ENCODE peak calls at places on chromosomes 2 and 18, in four cellular contexts. G is WTC11, F is bronchial epithelial cell, E is osteoblast. O is an unnamed sample.
A peak's percentile ranks its signal among the peaks of the same experiment; 100 is the strongest.

GRCh38 chr18:50619833-50620232 is 59.9 kb downstream of the MAPK4 start:
- DNase-seq in G (no peak), F (no peak), E (no peak), O (no peak)

GRCh38 chr2:2271471-2271941 is 59.6 kb downstream of the MYT1L start:
- DNase-seq in G (no peak), F (no peak), E (peak; percentile 89), O (no peak)

GRCh38 chr2:238820909-238821308 is 27.0 kb upstream of the TWIST2 start:
- DNase-seq in G (no peak), F (no peak), E (no peak), O (no peak)

GRCh38 chr2:148000095-148000494 is 20.4 kb downstream of the ORC4 start:
- DNase-seq in G (no peak), F (no peak), E (no peak), O (no peak)

GRCh38 chr2:37232131-37232933 is 874 bp downstream of the NDUFAF7 start:
- DNase-seq in G (peak; percentile 13), F (peak; percentile 35), E (no peak), O (no peak)

GRCh38 chr2:99698896-99699295 is 209.1 kb upstream of the REV1 start:
- DNase-seq in G (no peak), F (peak; percentile 88), E (peak; percentile 8), O (no peak)

GRCh38 chr2:149872638-149873037 is 285.1 kb upstream of the MMADHC start:
- DNase-seq in G (no peak), F (no peak), E (no peak), O (no peak)

GRCh38 chr2:102667072-102667471 is 47.7 kb downstream of the SLC9A2 start:
- DNase-seq in G (no peak), F (peak; percentile 60), E (no peak), O (no peak)

GRCh38 chr2:70641263-70641784 is 87.7 kb upstream of the TGFA start:
- DNase-seq in G (no peak), F (peak; percentile 80), E (no peak), O (no peak)

GRCh38 chr18:60157810-60158209 is 214.8 kb downstream of the MC4R start:
- DNase-seq in G (no peak), F (no peak), E (no peak), O (no peak)

GRCh38 chr2:26453421-26454329 is 24.2 kb downstream of the OTOF start:
- DNase-seq in G (no peak), F (no peak), E (no peak), O (no peak)

GRCh38 chr2:9279426-9279825 is 72.8 kb downstream of the ASAP2 start:
- DNase-seq in G (no peak), F (no peak), E (no peak), O (no peak)

GRCh38 chr2:223008162-223008561 is 43.8 kb upstream of the KCNE4 start:
- DNase-seq in G (no peak), F (no peak), E (peak; percentile 77), O (no peak)

GRCh38 chr18:9673296-9674251 is 34.5 kb upstream of the RAB31 start:
- DNase-seq in G (no peak), F (peak; percentile 99), E (peak; percentile 43), O (peak; percentile 77)

GRCh38 chr2:124566518-124566970 is 541.5 kb downstream of the CNTNAP5 start:
- DNase-seq in G (no peak), F (no peak), E (no peak), O (no peak)

GRCh38 chr18:6752200-6752873 is 22.8 kb downstream of the ARHGAP28 start:
- DNase-seq in G (peak; percentile 70), F (no peak), E (peak; percentile 89), O (no peak)

GRCh38 chr18:58787750-58788149 is 76.9 kb upstream of the ZNF532 start:
- DNase-seq in G (no peak), F (no peak), E (peak; percentile 23), O (no peak)

GRCh38 chr2:11239147-11239546 is 83.9 kb downstream of the SLC66A3 start:
- DNase-seq in G (no peak), F (no peak), E (no peak), O (no peak)

GRCh38 chr18:28725876-28726275 is 548.9 kb upstream of the CDH2 start:
- DNase-seq in G (no peak), F (peak; percentile 73), E (no peak), O (no peak)

GRCh38 chr18:74899554-74899953 is 301.9 kb downstream of the ZNF407 start:
- DNase-seq in G (no peak), F (no peak), E (no peak), O (no peak)

GRCh38 chr2:53200072-53200471 is 567.5 kb upstream of the CHAC2 start:
- DNase-seq in G (no peak), F (no peak), E (no peak), O (no peak)

GRCh38 chr18:43078485-43079092 is 36.9 kb downstream of the RIT2 start:
- DNase-seq in G (peak; percentile 14), F (no peak), E (no peak), O (no peak)

GRCh38 chr2:127356531-127356930 is 31.2 kb downstream of the MAP3K2 start:
- DNase-seq in G (no peak), F (no peak), E (no peak), O (no peak)

GRCh38 chr2:27136751-27137150 is 2.3 kb upstream of the PREB start:
- DNase-seq in G (no peak), F (no peak), E (no peak), O (no peak)

GRCh38 chr2:176493909-176494308 is 224.7 kb downstream of the MTX2 start:
- DNase-seq in G (no peak), F (no peak), E (no peak), O (no peak)

GRCh38 chr2:198203306-198203705 is 398.9 kb downstream of the PLCL1 start:
- DNase-seq in G (no peak), F (no peak), E (no peak), O (no peak)

GRCh38 chr2:240947176-240947575 is 41.0 kb downstream of the CROCC2 start:
- DNase-seq in G (no peak), F (no peak), E (peak; percentile 69), O (no peak)

GRCh38 chr2:175036582-175037018 is 31.4 kb upstream of the CHN1 start:
- DNase-seq in G (no peak), F (peak; percentile 47), E (no peak), O (no peak)

GRCh38 chr2:158493458-158493857 is 36.7 kb downstream of the PKP4 start:
- DNase-seq in G (no peak), F (no peak), E (no peak), O (no peak)

GRCh38 chr2:72993147-72993546 is 75.8 kb downstream of the EMX1 start:
- DNase-seq in G (peak; percentile 59), F (peak; percentile 31), E (peak; percentile 92), O (no peak)

GRCh38 chr2:239425496-239426098 is 24.8 kb upstream of the HDAC4 start:
- DNase-seq in G (no peak), F (no peak), E (no peak), O (no peak)

GRCh38 chr2:111940333-111940902 is 42.0 kb downstream of the MERTK start:
- DNase-seq in G (no peak), F (no peak), E (no peak), O (no peak)

GRCh38 chr2:182445566-182445965 is 18.7 kb upstream of the PDE1A start:
- DNase-seq in G (no peak), F (no peak), E (no peak), O (no peak)

GRCh38 chr2:214004463-214004862 is 406.4 kb upstream of the VWC2L start:
- DNase-seq in G (no peak), F (no peak), E (no peak), O (no peak)

GRCh38 chr2:50066858-50067257 is 912.5 kb upstream of the FSHR start:
- DNase-seq in G (no peak), F (no peak), E (no peak), O (no peak)

GRCh38 chr18:54950221-54950620 is 9.0 kb downstream of the CCDC68 start:
- DNase-seq in G (no peak), F (peak; percentile 21), E (no peak), O (no peak)
- TF ChIP-seq CTCF in G (no peak), F (peak; percentile 17), E (no peak), O (no peak)

DNA sequence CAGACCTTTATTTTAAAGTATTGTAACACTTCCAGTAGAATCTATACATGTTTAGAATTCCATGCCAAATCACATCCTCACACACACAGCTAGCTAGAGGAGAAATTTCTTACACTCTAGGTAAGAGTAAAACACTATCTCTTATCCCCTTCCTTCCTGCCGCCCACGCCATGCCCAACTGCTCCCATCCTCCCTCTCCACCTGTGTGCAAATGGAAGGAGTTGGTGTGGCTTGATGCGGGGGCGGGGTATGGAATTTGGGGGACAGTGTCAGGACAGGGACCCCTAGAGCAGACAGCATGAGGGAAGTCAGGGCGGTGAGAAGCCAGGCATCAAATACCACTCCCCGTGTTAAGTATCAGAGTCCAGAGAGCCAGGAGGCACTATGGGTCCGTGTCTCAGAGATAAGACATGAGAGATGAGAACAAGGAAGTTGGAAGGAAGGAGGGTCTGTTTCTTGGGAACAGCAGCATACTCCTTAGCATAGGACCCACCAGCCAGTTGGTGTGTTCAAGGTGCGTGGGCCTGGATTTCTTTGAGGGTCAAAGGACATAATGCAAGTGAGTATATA is 48.6 kb upstream of the NOSTRIN start:
- DNase-seq in G (no peak), F (no peak), E (no peak), O (no peak)
- TF ChIP-seq CTCF in G (no peak), F (no peak), E (no peak), O (no peak)

GRCh38 chr18:48295586-48296311 is 113.4 kb downstream of the ZBTB7C start:
- DNase-seq in G (peak; percentile 66), F (no peak), E (no peak), O (no peak)
- TF ChIP-seq CTCF in G (no peak), F (peak; percentile 55), E (peak; percentile 37), O (no peak)

DNA sequence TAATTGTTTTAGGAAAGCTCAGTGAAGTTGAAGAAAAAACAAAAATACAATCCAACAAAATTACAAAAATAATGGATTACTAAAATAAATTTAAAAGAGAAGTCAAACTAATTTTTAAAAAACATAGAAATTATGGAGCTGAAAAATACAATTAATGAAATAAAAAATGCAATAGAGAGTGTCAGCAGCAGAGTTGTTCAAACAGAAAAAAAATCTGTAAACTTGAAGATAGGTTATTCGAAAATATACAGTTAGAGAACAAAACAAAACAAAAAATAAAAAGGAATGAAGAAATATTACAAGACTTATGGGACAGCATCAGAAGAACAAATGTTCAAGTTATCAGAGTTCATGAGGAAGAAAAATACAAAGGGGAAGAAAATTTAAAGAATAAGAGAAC is 114.7 kb downstream of the GULP1 start:
- DNase-seq in G (no peak), F (no peak), E (no peak), O (no peak)
- TF ChIP-seq CTCF in G (no peak), F (no peak), E (no peak), O (no peak)

GRCh38 chr2:128733450-128733849 is 414.8 kb upstream of the HS6ST1 start:
- DNase-seq in G (no peak), F (no peak), E (no peak), O (no peak)

GRCh38 chr2:128736046-128736688 is 417.5 kb upstream of the HS6ST1 start:
- DNase-seq in G (no peak), F (no peak), E (peak; percentile 84), O (no peak)

GRCh38 chr2:128734521-128735295 is 416.0 kb upstream of the HS6ST1 start:
- DNase-seq in G (peak; percentile 52), F (no peak), E (peak; percentile 93), O (peak; percentile 86)

GRCh38 chr2:128736689-128737545 is 418.2 kb upstream of the HS6ST1 start:
- DNase-seq in G (peak; percentile 92), F (peak; percentile 40), E (peak; percentile 98), O (peak; percentile 66)

GRCh38 chr2:128735296-128735960 is 416.8 kb upstream of the HS6ST1 start:
- DNase-seq in G (peak; percentile 42), F (no peak), E (no peak), O (no peak)
- TF ChIP-seq CTCF in G (no peak), F (no peak), E (no peak), O (no peak)

O was measured in CD14-positive monocyte.